ENCODE peak calls at places on chromosomes 3 and 15, in eight cellular contexts. Q, L, W, X, K, N, V and G are unnamed samples.
A peak's percentile ranks its signal among the peaks of the same experiment; 100 is the strongest.

GRCh38 chr3:63437858-63438257 is 159.8 kb downstream of the SYNPR start:
- DNase-seq in Q (no peak), L (no peak), W (no peak), X (no peak), K (no peak), N (no peak), V (no peak), G (no peak)

GRCh38 chr3:163490119-163490518 is 1588.2 kb downstream of the SI start:
- DNase-seq in Q (peak; percentile 59), L (no peak), W (no peak), X (peak; percentile 2), K (peak; percentile 64), N (peak; percentile 71), V (peak; percentile 15), G (no peak)

GRCh38 chr3:11954312-11954934 is 49.8 kb upstream of the SYN2 start:
- DNase-seq in Q (no peak), L (no peak), W (no peak), X (peak; percentile 10), K (no peak), N (no peak), V (no peak), G (no peak)

GRCh38 chr3:89025185-89025584 is 82.2 kb upstream of the EPHA3 start:
- DNase-seq in Q (no peak), L (no peak), W (no peak), X (peak; percentile 92), K (no peak), N (no peak), V (no peak), G (no peak)

GRCh38 chr3:13286873-13287272 is 133.2 kb downstream of the NUP210 start:
- DNase-seq in Q (no peak), L (no peak), W (no peak), X (no peak), K (no peak), N (no peak), V (no peak), G (no peak)

GRCh38 chr15:90336705-90337141 is 15.4 kb upstream of the ZNF774 start:
- DNase-seq in Q (peak; percentile 45), L (no peak), W (no peak), X (peak; percentile 76), K (no peak), N (no peak), V (no peak), G (no peak)

GRCh38 chr3:112675349-112675748 is 34.4 kb upstream of the CCDC80 start:
- DNase-seq in Q (no peak), L (no peak), W (no peak), X (no peak), K (no peak), N (no peak), V (no peak), G (no peak)

GRCh38 chr3:23761440-23761896 is 44.3 kb upstream of the UBE2E1 start:
- DNase-seq in Q (no peak), L (no peak), W (no peak), X (peak; percentile 27), K (peak; percentile 26), N (peak; percentile 70), V (no peak), G (no peak)

GRCh38 chr3:110420158-110420641 is 651.4 kb upstream of the NECTIN3 start:
- DNase-seq in Q (no peak), L (no peak), W (peak; percentile 55), X (peak; percentile 83), K (no peak), N (no peak), V (no peak), G (no peak)

GRCh38 chr15:81419304-81419943 is 45.4 kb upstream of the TMC3 start:
- DNase-seq in Q (no peak), L (no peak), W (peak; percentile 10), X (peak; percentile 56), K (no peak), N (no peak), V (no peak), G (no peak)
- H3K27ac ChIP-seq in Q (peak overlapping the region; percentile 62), L (no peak overlapping the region), W (no peak overlapping the region), X (no peak overlapping the region), K (no peak overlapping the region), N (peak overlapping the region; percentile 8), V (no peak overlapping the region), G (no peak overlapping the region)

GRCh38 chr3:6600237-6600636 is 260.7 kb upstream of the GRM7 start:
- DNase-seq in Q (no peak), L (no peak), W (no peak), X (no peak), K (no peak), N (no peak), V (no peak), G (no peak)
- H3K9me3 ChIP-seq in Q (no peaks in the 10 kb centered on the region), L (peaks cover under 1% of the 10 kb centered on the region), W (no peaks in the 10 kb centered on the region), X (no peaks in the 10 kb centered on the region), K (no peaks in the 10 kb centered on the region), N (no peaks in the 10 kb centered on the region), V (no peaks in the 10 kb centered on the region), G (no peaks in the 10 kb centered on the region)

GRCh38 chr15:29089731-29090616 is 179.6 kb downstream of the NSMCE3 start:
- DNase-seq in Q (no peak), L (no peak), W (peak; percentile 13), X (peak; percentile 21), K (no peak), N (no peak), V (no peak), G (no peak)
- TF ChIP-seq CTCF in Q (peak; percentile 17), L (no peak), W (peak; percentile 48), X (peak; percentile 16), K (no peak), N (peak; percentile 36), V (no peak), G (no peak)

DNA sequence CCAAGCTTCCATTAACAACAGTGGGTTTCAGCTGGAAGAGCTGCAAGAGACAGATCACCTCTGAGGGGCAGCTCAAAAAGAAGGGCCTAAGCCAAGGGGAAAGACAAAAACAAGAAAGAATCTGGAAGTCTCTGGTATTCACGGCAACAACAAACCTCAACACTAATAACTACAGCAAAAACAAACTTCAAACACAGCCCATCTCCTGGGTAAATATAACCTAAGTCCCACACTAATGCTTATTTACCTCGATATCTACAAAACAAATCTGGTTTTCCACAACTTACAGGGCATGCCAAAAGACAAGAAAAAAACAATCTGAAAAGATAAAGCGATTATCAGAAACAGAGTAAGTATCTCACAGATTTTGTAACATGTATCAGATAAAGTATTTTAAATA is 29.7 kb downstream of the TOP2B start:
- DNase-seq in Q (no peak), L (no peak), W (no peak), X (no peak), K (no peak), N (no peak), V (no peak), G (no peak)
- H3K27ac ChIP-seq in Q (no peak overlapping the region), L (no peak overlapping the region), W (no peak overlapping the region), X (no peak overlapping the region), K (no peak overlapping the region), N (no peak overlapping the region), V (no peak overlapping the region), G (no peak overlapping the region)

GRCh38 chr15:25172691-25173090 is 217.9 kb downstream of the SNRPN start:
- DNase-seq in Q (no peak), L (peak; percentile 42), W (no peak), X (no peak), K (peak; percentile 0), N (no peak), V (no peak), G (no peak)

GRCh38 chr15:25171111-25171811 is 216.5 kb downstream of the SNRPN start:
- DNase-seq in Q (no peak), L (peak; percentile 35), W (no peak), X (no peak), K (peak; percentile 2), N (peak; percentile 2), V (no peak), G (no peak)

GRCh38 chr15:25171856-25172687 is 217.3 kb downstream of the SNRPN start:
- DNase-seq in Q (no peak), L (peak; percentile 28), W (no peak), X (no peak), K (peak; percentile 1), N (peak; percentile 1), V (no peak), G (no peak)

GRCh38 chr15:25175033-25175788 is 220.4 kb downstream of the SNRPN start:
- DNase-seq in Q (peak; percentile 2), L (peak; percentile 48), W (no peak), X (no peak), K (no peak), N (peak; percentile 1), V (no peak), G (no peak)

DNA sequence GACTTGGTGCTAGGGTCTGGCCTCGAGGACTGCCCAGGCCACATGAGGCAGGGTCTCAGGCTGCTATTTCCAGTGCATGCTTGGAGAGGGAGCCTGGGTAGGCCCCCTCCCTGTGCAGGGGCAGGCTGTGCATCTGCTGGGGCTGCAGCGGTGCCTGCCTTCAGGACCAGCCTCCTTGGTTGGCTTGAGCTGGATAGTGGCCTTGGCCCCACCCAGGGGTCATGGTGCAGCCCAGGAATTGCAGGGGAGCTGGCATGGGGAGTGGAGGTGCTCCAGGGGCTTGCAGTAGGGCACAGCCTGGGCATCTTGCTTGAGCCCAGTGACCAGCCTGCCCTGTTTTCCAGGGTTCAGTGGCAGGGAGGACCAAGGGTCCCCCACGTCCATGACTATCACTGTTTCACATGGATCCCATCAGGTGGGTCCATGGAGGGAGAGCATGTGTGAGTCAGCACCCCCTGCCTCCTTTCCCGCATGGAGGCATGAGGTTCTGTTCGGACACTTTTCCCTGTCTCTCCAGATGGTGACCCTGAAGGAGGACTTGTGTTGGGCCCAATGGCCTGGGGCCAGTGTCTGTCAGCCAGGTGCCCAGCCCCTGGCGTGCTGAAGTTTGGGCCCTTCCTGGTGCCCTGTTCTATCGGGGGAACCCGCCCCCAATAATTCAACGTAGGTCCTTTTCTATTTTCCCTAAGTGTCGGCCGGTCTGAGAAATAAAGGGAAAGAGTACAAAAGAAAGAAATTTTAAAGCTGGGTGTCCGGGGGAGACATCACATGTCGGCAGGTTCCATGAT is 218.6 kb downstream of the SNRPN start:
- DNase-seq in Q (no peak), L (peak; percentile 26), W (no peak), X (no peak), K (no peak), N (no peak), V (no peak), G (no peak)
- H3K9me3 ChIP-seq in Q (peaks cover 60% of the 10 kb centered on the region), L (peaks cover 17% of the 10 kb centered on the region), W (peaks cover 87% of the 10 kb centered on the region), X (no peaks in the 10 kb centered on the region), K (peaks cover 35% of the 10 kb centered on the region), N (peaks cover 3% of the 10 kb centered on the region), V (no peaks in the 10 kb centered on the region), G (peaks cover 48% of the 10 kb centered on the region)

GRCh38 chr3:69016102-69016501 is 2.6 kb upstream of the EOGT start:
- DNase-seq in Q (no peak), L (no peak), W (no peak), X (no peak), K (no peak), N (no peak), V (no peak), G (no peak)

GRCh38 chr3:69020857-69021256 is 7.4 kb upstream of the EOGT start:
- DNase-seq in Q (no peak), L (no peak), W (no peak), X (no peak), K (no peak), N (no peak), V (no peak), G (no peak)

GRCh38 chr3:69016901-69017300 is 3.4 kb upstream of the EOGT start:
- DNase-seq in Q (no peak), L (no peak), W (no peak), X (no peak), K (no peak), N (no peak), V (no peak), G (no peak)

DNA sequence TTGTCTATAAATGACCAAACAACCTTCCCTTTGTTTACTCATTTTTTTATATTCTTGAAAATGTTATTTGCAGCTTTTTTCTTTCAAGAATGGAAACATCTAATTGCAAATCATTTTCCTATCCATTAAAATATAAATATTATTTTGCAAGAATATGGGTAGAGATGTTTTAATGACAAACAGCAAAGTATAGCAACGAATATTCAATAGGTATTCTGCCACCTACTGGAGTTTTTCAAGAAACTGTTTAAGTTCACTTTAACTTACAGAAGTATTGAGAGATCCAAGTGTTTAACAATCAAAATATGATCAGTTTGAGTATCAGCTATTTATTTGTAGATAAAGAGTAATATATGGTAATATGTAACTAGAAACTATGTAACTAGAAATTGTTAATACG is 6.9 kb upstream of the EOGT start:
- DNase-seq in Q (no peak), L (no peak), W (no peak), X (no peak), K (no peak), N (no peak), V (no peak), G (no peak)
- TF ChIP-seq CTCF in Q (peak; percentile 40), L (no peak), W (peak; percentile 49), X (peak; percentile 36), K (no peak), N (peak; percentile 41), V (peak; percentile 24), G (peak; percentile 44)